ENCODE peak calls at places on chromosome 7, in four cellular contexts. One of them, this sample, is unnamed.
A peak's percentile ranks its signal among the peaks of the same experiment; 100 is the strongest.

GRCh38 chr7:73700070-73700423 is 16.6 kb downstream of the BUD23 start:
- ATAC-seq in left lung: no peak
- ATAC-seq in upper lobe of left lung: no peak
- ATAC-seq in GM12878: no peak
- ATAC-seq in this sample: no peak

GRCh38 chr7:32588657-32589056 is 93.4 kb downstream of the AVL9 start:
- ATAC-seq in GM12878: peak; percentile 88
- ATAC-seq in left lung: peak; percentile 77
- ATAC-seq in upper lobe of left lung: peak; percentile 47
- ATAC-seq in this sample: no peak

GRCh38 chr7:44771358-44771757 is 22.7 kb downstream of the ZMIZ2 start:
- ATAC-seq in GM12878: no peak
- ATAC-seq in upper lobe of left lung: no peak
- ATAC-seq in left lung: no peak
- ATAC-seq in this sample: no peak

GRCh38 chr7:37942934-37943610 is 22.6 kb downstream of the EPDR1 start:
- ATAC-seq in upper lobe of left lung: peak; percentile 57
- ATAC-seq in left lung: peak; percentile 86
- ATAC-seq in GM12878: peak; percentile 67
- ATAC-seq in this sample: peak; percentile 66

GRCh38 chr7:70035509-70035908 is 437.2 kb downstream of the AUTS2 start:
- ATAC-seq in left lung: no peak
- ATAC-seq in GM12878: no peak
- ATAC-seq in upper lobe of left lung: no peak
- ATAC-seq in this sample: peak; percentile 84

GRCh38 chr7:139481364-139481763 is 2.1 kb downstream of the KLRG2 start:
- ATAC-seq in upper lobe of left lung: no peak
- ATAC-seq in GM12878: no peak
- ATAC-seq in left lung: no peak
- ATAC-seq in this sample: no peak

GRCh38 chr7:83426325-83426724 is 222.6 kb downstream of the SEMA3E start:
- ATAC-seq in left lung: no peak
- ATAC-seq in upper lobe of left lung: no peak
- ATAC-seq in GM12878: no peak
- ATAC-seq in this sample: no peak

GRCh38 chr7:66189695-66190503 is 15.2 kb upstream of the TPST1 start:
- ATAC-seq in GM12878: no peak
- ATAC-seq in left lung: peak; percentile 68
- ATAC-seq in upper lobe of left lung: no peak
- ATAC-seq in this sample: no peak

GRCh38 chr7:121604627-121605296 is 208.7 kb upstream of the FAM3C start:
- ATAC-seq in upper lobe of left lung: no peak
- ATAC-seq in GM12878: no peak
- ATAC-seq in left lung: peak; percentile 37
- ATAC-seq in this sample: peak; percentile 53

GRCh38 chr7:37729160-37729559 is 45.6 kb downstream of the GPR141 start:
- ATAC-seq in GM12878: no peak
- ATAC-seq in left lung: no peak
- ATAC-seq in upper lobe of left lung: no peak
- ATAC-seq in this sample: no peak

GRCh38 chr7:94022550-94022949 is 18.4 kb upstream of the BET1 start:
- ATAC-seq in left lung: no peak
- ATAC-seq in upper lobe of left lung: no peak
- ATAC-seq in GM12878: peak; percentile 74
- ATAC-seq in this sample: no peak

GRCh38 chr7:128909605-128910568 is 622 bp downstream of the KCP start:
- ATAC-seq in left lung: peak; percentile 50
- ATAC-seq in GM12878: no peak
- ATAC-seq in upper lobe of left lung: no peak
- ATAC-seq in this sample: peak; percentile 26
- H3K27ac ChIP-seq in left lung: no peak overlapping the region
- H3K27ac ChIP-seq in GM12878: no peak overlapping the region
- H3K27ac ChIP-seq in upper lobe of left lung: no peak overlapping the region
- H3K27ac ChIP-seq in this sample: no peak overlapping the region

DNA sequence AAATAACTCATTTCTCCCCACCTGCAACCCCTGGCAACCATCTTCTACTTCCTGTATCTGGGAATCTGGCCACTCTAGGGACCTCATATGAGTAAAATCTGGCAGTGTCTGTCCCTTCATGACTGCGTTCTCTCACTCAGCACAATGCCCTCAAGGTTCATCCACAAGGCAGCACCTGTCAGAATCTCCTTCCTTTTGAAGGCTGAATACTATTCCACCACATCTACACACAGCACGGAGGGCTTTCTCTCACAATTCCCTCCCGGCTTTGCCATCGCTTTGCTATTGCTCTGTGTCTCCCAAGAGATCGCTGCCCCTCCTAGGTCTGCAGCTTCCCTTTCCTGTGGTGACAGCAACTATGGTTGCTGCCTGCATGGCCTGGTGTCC is 174.7 kb upstream of the RHEB start:
- ATAC-seq in left lung: no peak
- ATAC-seq in GM12878: no peak
- ATAC-seq in upper lobe of left lung: no peak
- ATAC-seq in this sample: no peak
- H3K27ac ChIP-seq in left lung: no peak overlapping the region
- H3K27ac ChIP-seq in GM12878: no peak overlapping the region
- H3K27ac ChIP-seq in upper lobe of left lung: no peak overlapping the region
- H3K27ac ChIP-seq in this sample: no peak overlapping the region

DNA sequence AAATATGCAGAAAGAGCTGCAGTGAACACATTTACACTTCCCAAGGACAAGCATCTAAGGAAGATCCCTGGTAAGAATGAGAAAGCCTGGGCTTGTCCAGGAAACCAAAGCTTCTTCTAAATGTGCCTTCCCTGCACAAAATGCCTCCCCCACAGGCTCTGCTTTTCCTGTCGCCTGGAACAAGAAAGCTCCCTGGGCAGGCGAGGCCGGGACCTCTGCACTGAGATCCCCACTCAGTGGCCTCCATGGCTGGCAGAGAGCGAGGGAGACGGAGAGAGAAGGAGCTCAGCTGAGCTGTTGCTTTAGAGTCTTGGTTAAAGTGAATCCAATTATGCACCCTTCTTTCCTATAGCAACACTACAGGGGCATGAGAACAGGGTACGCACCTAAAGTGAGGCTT is 75.6 kb downstream of the AMZ1 start:
- ATAC-seq in left lung: no peak
- ATAC-seq in upper lobe of left lung: no peak
- ATAC-seq in GM12878: no peak
- ATAC-seq in this sample: no peak
- H3K27ac ChIP-seq in left lung: peak overlapping the region; percentile 92
- H3K27ac ChIP-seq in upper lobe of left lung: peak overlapping the region; percentile 92
- H3K27ac ChIP-seq in GM12878: no peak overlapping the region
- H3K27ac ChIP-seq in this sample: peak overlapping the region; percentile 79

GRCh38 chr7:116805100-116805544 is 57.3 kb upstream of the CAPZA2 start:
- ATAC-seq in GM12878: no peak
- ATAC-seq in left lung: no peak
- ATAC-seq in upper lobe of left lung: no peak
- ATAC-seq in this sample: peak; percentile 7
- H3K27ac ChIP-seq in GM12878: no peak overlapping the region
- H3K27ac ChIP-seq in left lung: no peak overlapping the region
- H3K27ac ChIP-seq in upper lobe of left lung: no peak overlapping the region
- H3K27ac ChIP-seq in this sample: no peak overlapping the region

GRCh38 chr7:80678703-80679102 is 40.3 kb downstream of the CD36 start:
- ATAC-seq in left lung: no peak
- ATAC-seq in upper lobe of left lung: no peak
- ATAC-seq in GM12878: no peak
- ATAC-seq in this sample: no peak
- H3K27ac ChIP-seq in left lung: no peak overlapping the region
- H3K27ac ChIP-seq in upper lobe of left lung: no peak overlapping the region
- H3K27ac ChIP-seq in GM12878: no peak overlapping the region
- H3K27ac ChIP-seq in this sample: no peak overlapping the region

GRCh38 chr7:2623698-2624014 is 8.1 kb upstream of the TTYH3 start:
- ATAC-seq in GM12878: no peak
- ATAC-seq in upper lobe of left lung: peak; percentile 49
- ATAC-seq in left lung: no peak
- ATAC-seq in this sample: no peak
- H3K27ac ChIP-seq in GM12878: no peak overlapping the region
- H3K27ac ChIP-seq in upper lobe of left lung: no peak overlapping the region
- H3K27ac ChIP-seq in left lung: no peak overlapping the region
- H3K27ac ChIP-seq in this sample: no peak overlapping the region

GRCh38 chr7:134780166-134780853 is 876 bp downstream of the CALD1 start:
- ATAC-seq in upper lobe of left lung: no peak
- ATAC-seq in GM12878: no peak
- ATAC-seq in left lung: peak; percentile 21
- ATAC-seq in this sample: no peak
- H3K27ac ChIP-seq in upper lobe of left lung: peak overlapping the region; percentile 74
- H3K27ac ChIP-seq in GM12878: no peak overlapping the region
- H3K27ac ChIP-seq in left lung: peak overlapping the region; percentile 83
- H3K27ac ChIP-seq in this sample: peak overlapping the region; percentile 100

GRCh38 chr7:86313842-86314241 is 329.9 kb upstream of the GRM3 start:
- ATAC-seq in left lung: no peak
- ATAC-seq in upper lobe of left lung: no peak
- ATAC-seq in GM12878: no peak
- ATAC-seq in this sample: no peak
- H3K27ac ChIP-seq in left lung: no peak overlapping the region
- H3K27ac ChIP-seq in upper lobe of left lung: no peak overlapping the region
- H3K27ac ChIP-seq in GM12878: no peak overlapping the region
- H3K27ac ChIP-seq in this sample: no peak overlapping the region

DNA sequence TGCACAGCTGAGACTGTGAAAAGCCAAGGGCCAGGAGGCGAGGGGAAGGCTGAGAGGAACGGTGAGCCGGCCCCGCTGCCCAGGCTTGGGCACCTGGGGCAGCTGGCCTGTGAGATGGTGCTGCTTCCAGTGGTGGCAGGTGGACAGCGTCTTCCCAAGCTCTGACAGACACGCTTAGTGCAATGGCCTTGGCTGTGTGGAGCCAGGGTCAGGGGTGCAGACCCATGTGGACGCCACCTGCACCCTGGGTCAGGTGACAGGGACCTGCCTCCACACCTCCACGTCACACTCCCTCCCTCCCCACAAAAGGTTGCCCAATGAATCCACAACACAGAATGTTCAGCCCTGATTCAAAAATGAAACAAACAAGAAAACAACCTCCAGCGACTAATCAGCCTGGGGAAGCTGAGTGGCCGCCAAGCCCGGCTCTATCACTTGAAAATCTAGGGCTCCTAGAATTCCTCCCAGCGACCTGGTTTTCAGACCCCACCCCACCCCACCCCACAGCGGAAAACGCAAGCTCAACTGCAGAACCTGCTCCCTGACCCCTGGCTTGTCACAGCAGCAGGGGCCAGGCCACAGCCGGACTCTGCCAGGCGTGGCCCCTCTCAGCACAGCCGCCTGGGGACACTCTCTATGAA is 54.3 kb downstream of the PRKAG2 start:
- ATAC-seq in upper lobe of left lung: no peak
- ATAC-seq in left lung: peak; percentile 38
- ATAC-seq in GM12878: no peak
- ATAC-seq in this sample: peak; percentile 42
- H3K27ac ChIP-seq in upper lobe of left lung: no peak overlapping the region
- H3K27ac ChIP-seq in left lung: no peak overlapping the region
- H3K27ac ChIP-seq in GM12878: no peak overlapping the region
- H3K27ac ChIP-seq in this sample: peak overlapping the region; percentile 31

This sample was measured in gastroesophageal sphincter.